ENCODE peak calls at places on chromosomes 3 and 15, in seven cellular contexts. I is foreskin melanocyte, T is NB4, O is sigmoid colon, B is AG10803, L is neural progenitor cell, W is NCI-H1092. M is an unnamed sample.

GRCh38 chr15:99126930-99127329 is 22.1 kb downstream of the SYNM start:
- DNase-seq in I (no peak), O (peak), B (no peak), T (no peak), L (no peak), W (no peak), M (no peak)

GRCh38 chr15:82749951-82750830 is 40.5 kb upstream of the AP3B2 start:
- DNase-seq in I (peak), O (peak), W (peak), T (peak), L (peak), B (peak), M (peak)

GRCh38 chr3:195762249-195762585 is 41.4 kb downstream of the MUC20 start:
- DNase-seq in L (no peak), O (no peak), I (no peak), W (no peak), T (no peak), B (no peak), M (peak)

GRCh38 chr15:65355173-65355982 is 22.4 kb downstream of the IGDCC3 start:
- DNase-seq in I (no peak), L (peak), B (no peak), O (no peak), W (no peak), T (no peak), M (peak)

GRCh38 chr3:10697918-10698317 is 118.1 kb upstream of the SLC6A11 start:
- DNase-seq in W (no peak), B (no peak), T (no peak), I (no peak), L (peak), O (peak), M (no peak)

GRCh38 chr3:73954506-73954905 is 329.8 kb upstream of the PDZRN3 start:
- DNase-seq in T (no peak), B (peak), I (no peak), O (no peak), L (peak), W (no peak), M (no peak)

GRCh38 chr3:177371903-177372302 is 174.6 kb upstream of the TBL1XR1 start:
- DNase-seq in W (peak), T (no peak), I (no peak), L (no peak), B (no peak), O (no peak), M (no peak)

GRCh38 chr15:34436126-34436955 is 1.3 kb downstream of the GOLGA8A start:
- DNase-seq in W (no peak), O (no peak), L (peak), B (peak), T (peak), I (no peak), M (no peak)

GRCh38 chr3:10223676-10224639 is 24.3 kb upstream of the TATDN2 start:
- DNase-seq in O (no peak), T (peak), B (no peak), W (no peak), L (no peak), I (no peak), M (no peak)

GRCh38 chr15:65414841-65415621 is 7.7 kb downstream of the IGDCC4 start:
- DNase-seq in I (no peak), W (peak), T (no peak), L (peak), B (peak), O (no peak), M (no peak)

GRCh38 chr3:126745760-126746394 is 41.8 kb downstream of the CHCHD6 start:
- DNase-seq in W (no peak), T (no peak), O (no peak), I (no peak), B (no peak), L (no peak), M (no peak)

GRCh38 chr3:191244242-191244867 is 45.3 kb downstream of the OSTN start:
- DNase-seq in W (no peak), T (no peak), B (peak), L (no peak), O (no peak), I (no peak), M (no peak)

GRCh38 chr3:186828340-186828739 is 14.2 kb upstream of the ADIPOQ start:
- DNase-seq in B (no peak), O (no peak), T (no peak), L (no peak), W (no peak), I (no peak), M (no peak)

GRCh38 chr3:94008253-94008652 is 20.1 kb downstream of the STX19 start:
- DNase-seq in L (no peak), B (no peak), W (no peak), T (no peak), I (no peak), O (no peak), M (no peak)

GRCh38 chr3:77055841-77056341 is 16.0 kb downstream of the ROBO2 start:
- DNase-seq in B (no peak), T (no peak), O (no peak), L (peak), I (no peak), W (no peak), M (no peak)

GRCh38 chr15:99562238-99562637 is 3.5 kb upstream of the MEF2A start:
- DNase-seq in L (no peak), W (no peak), O (no peak), B (no peak), T (peak), I (no peak), M (no peak)

GRCh38 chr15:55526559-55527036 is 18.6 kb upstream of the DNAAF4 start:
- DNase-seq in T (peak), W (peak), L (peak), B (peak), I (peak), O (no peak), M (no peak)

GRCh38 chr15:63564093-63564492 is 33.1 kb upstream of the FBXL22 start:
- DNase-seq in T (no peak), B (no peak), W (no peak), I (no peak), L (no peak), O (no peak), M (no peak)

GRCh38 chr3:173275740-173276139 is 121.8 kb upstream of the NLGN1 start:
- DNase-seq in O (no peak), W (no peak), B (no peak), L (no peak), T (peak), I (no peak), M (no peak)

GRCh38 chr15:83559310-83559966 is 94.5 kb upstream of the ADAMTSL3 start:
- DNase-seq in T (peak), W (peak), B (peak), O (peak), L (peak), I (peak), M (peak)